ENCODE peak calls at places on chromosomes 4 and X, in eight cellular contexts. F, O, H, T, P, I, U and V are unnamed samples. For H3K4me1, the result is how much of the 10 kb centered on the place peaks cover.

GRCh38 chr4:142407569-142407968 is 438.5 kb downstream of the INPP4B start:
- DNase-seq in F (no peak), O (no peak), U (no peak), T (no peak), I (no peak), P (no peak), H (no peak), V (no peak)

GRCh38 chr4:180925800-180926199 is 1317.4 kb upstream of the TENM3 start:
- DNase-seq in I (no peak), P (no peak), U (no peak), O (peak), T (no peak), H (no peak), F (no peak), V (no peak)

GRCh38 chrX:21373637-21374162 is 518 bp upstream of the CNKSR2 start:
- DNase-seq in T (no peak), P (peak), I (no peak), H (no peak), F (no peak), U (peak), O (no peak), V (no peak)

GRCh38 chrX:46407753-46408130 is 137.5 kb downstream of the ZNF674 start:
- DNase-seq in U (no peak), T (peak), I (no peak), O (peak), H (no peak), P (no peak), F (no peak), V (no peak)

GRCh38 chr4:28774344-28774743 is 1913.7 kb downstream of the STIM2 start:
- DNase-seq in T (no peak), I (no peak), P (no peak), O (no peak), H (no peak), U (no peak), F (no peak), V (no peak)

GRCh38 chr4:165209796-165210195 is 2.4 kb downstream of the KLHL2 start:
- DNase-seq in H (no peak), O (no peak), U (no peak), I (no peak), T (no peak), F (no peak), P (no peak), V (no peak)

GRCh38 chrX:112840382-112841113 is at the start of gene AMOT:
- DNase-seq in F (peak), I (peak), O (peak), P (peak), H (peak), T (peak), U (peak), V (peak)

GRCh38 chr4:1047106-1047975 is 35.9 kb downstream of the FGFRL1 start:
- DNase-seq in F (peak), P (no peak), T (no peak), U (peak), O (no peak), H (no peak), I (peak), V (peak)

GRCh38 chr4:73726000-73726399 is 14.4 kb upstream of the CXCL8 start:
- DNase-seq in F (no peak), T (peak), H (no peak), O (peak), I (no peak), U (peak), P (no peak), V (no peak)

GRCh38 chr4:14091966-14092365 is 464.4 kb upstream of the BOD1L1 start:
- DNase-seq in H (no peak), U (no peak), P (no peak), O (peak), F (no peak), T (no peak), I (no peak), V (no peak)

GRCh38 chrX:113059714-113060113 is 219.1 kb upstream of the AMOT start:
- DNase-seq in F (no peak), T (no peak), O (no peak), I (no peak), P (no peak), U (no peak), H (no peak), V (no peak)

GRCh38 chr4:70759126-70759525 is 37.4 kb downstream of the RUFY3 start:
- DNase-seq in U (no peak), I (no peak), O (peak), T (no peak), P (no peak), H (no peak), F (no peak), V (no peak)

DNA sequence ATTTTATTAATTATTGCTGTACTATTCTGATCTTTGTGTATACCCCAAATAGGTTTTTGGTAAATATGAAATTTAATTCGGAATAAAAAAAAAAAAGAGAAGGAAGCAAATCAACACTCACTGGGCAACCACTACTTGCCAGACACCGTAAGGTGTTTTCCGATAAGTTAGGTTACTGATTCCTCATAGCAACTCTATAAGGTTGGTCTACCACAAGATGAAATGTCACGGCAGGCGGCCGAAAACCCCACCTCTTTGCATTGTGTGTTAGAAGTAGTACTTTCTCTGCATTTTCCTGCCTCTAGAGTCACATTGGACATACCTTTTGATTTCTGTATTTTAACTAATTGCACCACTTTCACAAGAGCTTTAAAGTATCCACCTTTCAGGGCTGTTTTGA is 44.5 kb upstream of the RASGEF1B start:
- DNase-seq in I (no peak), U (no peak), T (no peak), F (no peak), P (no peak), O (no peak), H (no peak), V (no peak)
- H3K4me1 ChIP-seq in I (under half), U (under half), T (under half), F (under half), P (under half), O (under half), H (under half), V (under half)

GRCh38 chr4:6076391-6076790 is 58.2 kb upstream of the C4orf50 start:
- DNase-seq in I (no peak), U (no peak), O (no peak), F (no peak), P (no peak), H (no peak), T (no peak), V (no peak)
- TF ChIP-seq CTCF in I (no peak), U (no peak), O (no peak), F (no peak), P (no peak), H (no peak), T (peak), V (no peak)

GRCh38 chr4:38939150-38939549 is 71.5 kb downstream of the FAM114A1 start:
- DNase-seq in F (no peak), T (no peak), I (no peak), H (no peak), O (no peak), P (no peak), U (no peak), V (no peak)

GRCh38 chr4:38940476-38940875 is 72.9 kb downstream of the FAM114A1 start:
- DNase-seq in P (no peak), T (no peak), F (no peak), H (no peak), O (no peak), U (no peak), I (no peak), V (no peak)

GRCh38 chr4:38948551-38948950 is 80.9 kb downstream of the FAM114A1 start:
- DNase-seq in I (peak), H (peak), F (peak), U (peak), P (no peak), O (peak), T (peak), V (no peak)

GRCh38 chr4:38943355-38943754 is 75.7 kb downstream of the FAM114A1 start:
- DNase-seq in P (peak), F (peak), H (peak), O (peak), U (peak), T (no peak), I (peak), V (no peak)
- H3K27ac ChIP-seq in P (no peak), F (peak), H (no peak), O (peak), U (no peak), T (no peak), I (peak), V (no peak)

GRCh38 chrX:133698298-133698697 is 283.0 kb upstream of the GPC4 start:
- DNase-seq in I (no peak), O (peak), U (no peak), F (no peak), H (no peak), T (peak), P (no peak), V (no peak)
- H3K4me1 ChIP-seq in I (under half), O (under half), U (under half), F (under half), H (under half), T (under half), P (under half), V (under half)

GRCh38 chr4:144894525-144894924 is 203.5 kb downstream of the ANAPC10 start:
- DNase-seq in O (peak), H (no peak), I (no peak), U (peak), P (no peak), F (peak), T (no peak), V (peak)
- TF ChIP-seq CTCF in O (no peak), H (no peak), I (no peak), U (no peak), P (no peak), F (no peak), T (no peak), V (no peak)

GRCh38 chr4:113472864-113473263 is 288.7 kb downstream of the CAMK2D start:
- DNase-seq in O (no peak), P (no peak), U (no peak), T (no peak), H (no peak), I (no peak), F (no peak), V (no peak)
- H3K27ac ChIP-seq in O (no peak), P (no peak), U (no peak), T (no peak), H (peak), I (peak), F (no peak), V (no peak)